ENCODE peak calls at places on chromosome 16, in five cellular contexts. X is GM12878, Q is K562, N is HepG2, P is H1. K is an unnamed sample.

GRCh38 chr16:27431773-27432599 is 30.0 kb downstream of the IL21R start:
- DNase-seq in P (peak; percentile 32), X (no peak), N (no peak), Q (no peak), K (no peak)

GRCh38 chr16:58022601-58023371 is 2.8 kb upstream of the MMP15 start:
- DNase-seq in X (no peak), N (no peak), P (no peak), Q (no peak), K (peak; percentile 78)

GRCh38 chr16:88442811-88443576 is 10.1 kb upstream of the ZFPM1 start:
- DNase-seq in X (no peak), N (peak; percentile 77), Q (peak; percentile 91), P (peak; percentile 93), K (peak; percentile 98)

GRCh38 chr16:57882797-57883196 is 80.5 kb upstream of the KIFC3 start:
- DNase-seq in X (no peak), N (no peak), P (no peak), Q (no peak), K (peak; percentile 90)

GRCh38 chr16:70746040-70746707 is 54.8 kb downstream of the VAC14 start:
- DNase-seq in P (no peak), N (peak; percentile 92), X (no peak), Q (peak; percentile 33), K (peak; percentile 41)

GRCh38 chr16:67857547-67858233 is 10.2 kb upstream of the CENPT start:
- DNase-seq in Q (peak; percentile 60), P (no peak), N (peak; percentile 96), X (no peak), K (no peak)

GRCh38 chr16:88703486-88704309 is 2.5 kb downstream of the RNF166 start:
- DNase-seq in X (no peak), Q (no peak), N (no peak), P (no peak), K (no peak)

GRCh38 chr16:15396948-15397594 is 1.5 kb downstream of the MPV17L start:
- DNase-seq in Q (no peak), X (no peak), N (peak; percentile 17), P (no peak), K (no peak)

GRCh38 chr16:4411684-4412083 is 4.7 kb downstream of the CORO7 start:
- DNase-seq in N (no peak), P (no peak), Q (no peak), X (no peak), K (peak; percentile 37)

GRCh38 chr16:70700101-70701020 is 14.5 kb upstream of the MTSS2 start:
- DNase-seq in Q (no peak), N (no peak), P (no peak), X (no peak), K (no peak)

GRCh38 chr16:51538707-51539604 is 387.9 kb upstream of the SALL1 start:
- DNase-seq in P (no peak), Q (no peak), N (peak; percentile 72), X (no peak), K (peak; percentile 13)

GRCh38 chr16:53111078-53111776 is 56.4 kb downstream of the CHD9 start:
- DNase-seq in Q (no peak), P (no peak), X (no peak), N (no peak), K (no peak)

GRCh38 chr16:66923247-66923851 is 2.0 kb downstream of the RRAD start:
- DNase-seq in P (no peak), N (no peak), X (no peak), Q (no peak), K (no peak)

GRCh38 chr16:14600164-14600563 is 29.9 kb downstream of the PARN start:
- DNase-seq in Q (peak; percentile 48), X (no peak), P (no peak), N (peak; percentile 23), K (peak; percentile 24)

GRCh38 chr16:566475-567361 is at the start of gene NHLRC4:
- DNase-seq in X (no peak), Q (peak; percentile 75), P (no peak), N (peak; percentile 50), K (peak; percentile 80)

GRCh38 chr16:9943121-9943520 is 239.1 kb downstream of the GRIN2A start:
- DNase-seq in N (no peak), P (no peak), X (no peak), Q (no peak), K (no peak)

GRCh38 chr16:57282510-57283213 is 1.8 kb downstream of the PLLP start:
- DNase-seq in N (no peak), X (no peak), P (no peak), Q (no peak), K (no peak)

GRCh38 chr16:57166951-57167350 is 18.9 kb downstream of the PSME3IP1 start:
- DNase-seq in N (no peak), P (no peak), X (no peak), Q (no peak), K (no peak)

GRCh38 chr16:56389554-56389953 is 35.8 kb downstream of the AMFR start:
- DNase-seq in X (no peak), P (no peak), Q (no peak), N (no peak), K (no peak)

GRCh38 chr16:56923481-56923880 is 8.5 kb upstream of the HERPUD1 start:
- DNase-seq in Q (no peak), N (no peak), X (no peak), P (no peak), K (no peak)

GRCh38 chr16:66503030-66503429 is 46.9 kb downstream of the TK2 start:
- DNase-seq in P (no peak), Q (no peak), X (no peak), N (no peak), K (no peak)

GRCh38 chr16:87129771-87130170 is 187.4 kb downstream of the C16orf95 start:
- DNase-seq in N (no peak), X (no peak), Q (no peak), P (no peak), K (no peak)

GRCh38 chr16:24837969-24838368 is 7.8 kb upstream of the SLC5A11 start:
- DNase-seq in X (no peak), N (no peak), Q (no peak), P (no peak), K (no peak)

GRCh38 chr16:85137323-85138072 is 25.2 kb upstream of the CIBAR2 start:
- DNase-seq in P (no peak), Q (peak; percentile 73), X (no peak), N (peak; percentile 87), K (peak; percentile 96)

GRCh38 chr16:79066621-79067020 is 533.9 kb downstream of the MAF start:
- DNase-seq in P (no peak), N (no peak), Q (no peak), X (no peak), K (no peak)

DNA sequence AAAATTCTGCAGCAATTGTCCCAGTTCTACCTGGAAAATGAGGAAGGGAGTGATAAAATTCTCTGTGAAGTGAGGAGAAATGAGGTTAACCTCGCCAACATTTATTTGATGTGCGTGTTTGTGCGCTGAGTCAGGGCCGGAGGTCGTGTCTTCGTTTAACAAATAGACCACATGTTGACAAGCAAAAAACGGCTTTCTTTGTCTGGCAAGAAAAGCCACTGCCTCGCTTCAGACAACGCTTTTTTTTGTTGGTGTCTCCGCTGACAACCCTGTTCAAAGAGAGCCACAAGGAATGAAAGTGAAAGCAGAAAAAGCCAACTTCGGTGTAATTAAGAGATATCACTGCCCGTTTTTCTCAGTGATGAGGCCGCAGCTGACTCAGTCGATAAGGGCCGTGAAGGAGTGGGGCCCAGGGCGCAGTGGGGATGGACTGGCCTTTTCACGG is 510.6 kb downstream of the CDH13 start:
- DNase-seq in X (no peak), Q (no peak), N (peak; percentile 64), P (no peak), K (no peak)
- TF ChIP-seq USF2 in X (no peak), Q (no peak), N (no peak), P (no peak), K (no peak)

DNA sequence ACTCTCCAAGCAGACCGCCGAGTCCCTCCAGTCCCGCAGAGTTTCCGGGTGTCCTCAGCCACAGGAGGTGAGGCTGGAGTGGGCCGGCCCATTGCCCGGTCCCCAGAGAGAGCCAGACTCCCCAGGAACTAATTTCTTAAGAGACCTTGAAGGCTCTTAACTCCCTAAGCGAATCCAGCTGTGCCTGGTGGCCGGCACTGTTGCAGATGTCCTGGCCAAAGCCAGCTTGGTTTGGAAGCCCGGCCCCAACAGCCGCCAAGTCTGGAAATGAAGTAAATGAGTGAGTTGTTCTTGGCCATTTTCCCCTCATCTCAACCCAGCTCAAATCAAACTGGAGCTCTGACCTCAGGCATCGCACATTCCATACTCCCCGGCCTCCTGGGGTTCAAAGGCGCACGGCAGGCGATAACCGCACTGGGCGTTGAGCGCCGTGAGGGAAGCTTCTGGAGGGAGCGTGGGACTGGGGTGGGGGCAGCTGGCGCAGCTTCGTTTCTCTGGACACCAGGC is 42.0 kb downstream of the CMIP start:
- DNase-seq in X (no peak), P (no peak), N (no peak), Q (no peak), K (no peak)
- TF ChIP-seq TAF1 in X (no peak), P (no peak), N (no peak), Q (no peak), K (no peak)

DNA sequence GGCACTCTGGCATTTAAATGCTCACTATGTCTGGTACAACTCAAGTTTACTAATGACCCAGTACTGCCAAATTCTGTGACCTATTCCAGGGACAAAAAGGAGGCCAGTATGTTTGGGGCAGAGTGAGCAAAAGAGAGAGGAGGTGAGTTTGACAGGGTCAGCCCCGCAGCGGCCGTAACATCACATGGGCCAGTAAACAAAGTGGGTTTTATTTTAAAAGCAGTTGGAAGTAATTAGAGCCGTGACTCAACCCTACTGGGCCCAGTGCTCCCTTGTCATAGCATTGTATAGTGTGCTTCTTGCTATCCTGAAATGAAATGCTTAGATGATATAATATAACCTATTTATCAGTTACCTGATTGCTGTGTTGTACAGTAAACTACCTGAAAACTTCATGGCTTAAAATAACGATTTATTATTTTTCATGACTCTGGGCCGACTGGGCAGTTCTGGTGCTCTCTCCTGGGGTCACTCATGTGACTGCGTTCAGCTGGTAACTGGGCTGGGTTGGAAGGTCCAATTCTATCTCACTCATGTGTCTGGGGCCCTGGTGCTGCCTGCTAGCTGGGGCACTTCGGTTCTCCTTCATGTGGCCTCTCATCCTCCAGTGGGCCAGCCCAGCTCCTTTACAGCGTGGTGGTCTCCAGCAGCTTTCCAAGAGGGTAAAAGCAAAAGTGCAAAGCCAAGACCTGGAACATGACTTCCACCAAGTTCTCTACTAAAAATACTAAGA is 27.4 kb downstream of the IQCK start:
- DNase-seq in Q (no peak), X (no peak), N (no peak), P (no peak), K (no peak)
- TF ChIP-seq USF2 in Q (no peak), X (no peak), N (no peak), P (no peak), K (no peak)

GRCh38 chr16:59305850-59306249 is 571.7 kb upstream of the GOT2 start:
- DNase-seq in Q (no peak), N (no peak), X (no peak), P (no peak), K (no peak)
- TF ChIP-seq TAF1 in Q (no peak), N (no peak), X (no peak), P (no peak), K (no peak)

GRCh38 chr16:50136399-50136798 is 16.7 kb upstream of the TENT4B start:
- DNase-seq in X (no peak), P (no peak), N (no peak), Q (no peak), K (no peak)
- TF ChIP-seq USF2 in X (no peak), P (no peak), N (no peak), Q (no peak), K (no peak)